ENCODE peak calls at places on chromosome 9, in ten cellular contexts. I, O, F, W, Z, Y, G, C, P and H are unnamed samples.

GRCh38 chr9:76996700-76997099 is 22.8 kb upstream of the FOXB2 start:
- DNase-seq in I (peak; percentile 22), O (peak; percentile 0), F (no peak), W (peak; percentile 81), Z (no peak), Y (peak; percentile 67), G (no peak), C (no peak), P (peak; percentile 65), H (peak; percentile 18)

GRCh38 chr9:95505676-95506437 is 10.9 kb downstream of the PTCH1 start:
- DNase-seq in I (peak; percentile 35), O (peak; percentile 69), F (no peak), W (peak; percentile 77), Z (peak; percentile 74), Y (peak; percentile 71), G (no peak), C (peak; percentile 32), P (peak; percentile 83), H (peak; percentile 64)

GRCh38 chr9:17003576-17004240 is 131.1 kb upstream of the CNTLN start:
- DNase-seq in I (peak; percentile 72), O (no peak), F (no peak), W (no peak), Z (no peak), Y (no peak), G (no peak), C (no peak), P (no peak), H (no peak)

GRCh38 chr9:37953204-37953774 is 49.4 kb upstream of the SLC25A51 start:
- DNase-seq in I (no peak), O (no peak), F (no peak), W (no peak), Z (no peak), Y (no peak), G (no peak), C (no peak), P (no peak), H (no peak)

GRCh38 chr9:95629585-95629984 is 112.8 kb upstream of the PTCH1 start:
- DNase-seq in I (no peak), O (no peak), F (no peak), W (no peak), Z (no peak), Y (no peak), G (no peak), C (no peak), P (no peak), H (no peak)

GRCh38 chr9:127755558-127756060 is 20.5 kb upstream of the TOR2A start:
- DNase-seq in I (no peak), O (no peak), F (no peak), W (no peak), Z (no peak), Y (no peak), G (no peak), C (no peak), P (no peak), H (no peak)

GRCh38 chr9:34025811-34026210 is 22.9 kb downstream of the UBAP2 start:
- DNase-seq in I (no peak), O (no peak), F (no peak), W (no peak), Z (no peak), Y (no peak), G (no peak), C (no peak), P (no peak), H (no peak)

GRCh38 chr9:106233116-106233515 is 538.8 kb downstream of the TMEM38B start:
- DNase-seq in I (no peak), O (no peak), F (no peak), W (no peak), Z (no peak), Y (no peak), G (no peak), C (no peak), P (no peak), H (no peak)

GRCh38 chr9:19130436-19130835 is 3.1 kb upstream of the PLIN2 start:
- DNase-seq in I (no peak), O (peak; percentile 34), F (no peak), W (peak; percentile 46), Z (no peak), Y (no peak), G (no peak), C (no peak), P (no peak), H (no peak)

GRCh38 chr9:131892890-131893289 is 153.0 kb upstream of the RAPGEF1 start:
- DNase-seq in I (no peak), O (no peak), F (no peak), W (no peak), Z (no peak), Y (no peak), G (no peak), C (no peak), P (no peak), H (no peak)

GRCh38 chr9:92773810-92774209 is 9.2 kb upstream of the BICD2 start:
- DNase-seq in I (no peak), O (no peak), F (no peak), W (no peak), Z (no peak), Y (no peak), G (no peak), C (no peak), P (no peak), H (no peak)

GRCh38 chr9:130741831-130742449 is 48.4 kb downstream of the EXOSC2 start:
- DNase-seq in I (peak; percentile 75), O (no peak), F (peak; percentile 35), W (no peak), Z (no peak), Y (no peak), G (no peak), C (no peak), P (no peak), H (no peak)